ENCODE peak calls at places on chromosomes 2 and 18, in ten cellular contexts. C is body of pancreas; D is T-helper 9 cell; H is activated CD4-positive, alpha-beta T cell treated with anti-CD3 and anti-CD28 coated beads for 24 hours; T is HFFc6; O is progenitor cell of endocrine pancreas; P is GM20000; K is neuronal stem cell; V is stomach; N is T-helper 2 cell. J is an unnamed sample.

GRCh38 chr2:10966741-10967140 is 55.0 kb downstream of the KCNF1 start:
- DNase-seq in T (no peak), P (no peak), O (no peak), K (no peak), D (no peak), N (no peak), V (no peak), H (no peak), C (no peak), J (no peak)

GRCh38 chr18:49788327-49788908 is 24.9 kb downstream of the ACAA2 start:
- DNase-seq in V (no peak), N (no peak), O (no peak), H (no peak), C (no peak), P (peak; percentile 42), D (no peak), T (peak; percentile 10), K (no peak), J (no peak)

GRCh38 chr2:53233759-53234547 is 533.7 kb upstream of the CHAC2 start:
- DNase-seq in H (no peak), N (no peak), P (no peak), T (no peak), K (no peak), V (no peak), O (no peak), C (no peak), D (no peak), J (no peak)

GRCh38 chr2:147554708-147555107 is 290.1 kb upstream of the ACVR2A start:
- DNase-seq in T (no peak), V (no peak), H (no peak), C (peak; percentile 15), D (no peak), O (no peak), P (no peak), N (no peak), K (no peak), J (no peak)

GRCh38 chr2:233081232-233081730 is 21.1 kb downstream of the INPP5D start:
- DNase-seq in O (no peak), K (no peak), D (peak; percentile 41), V (no peak), C (no peak), N (no peak), T (no peak), P (no peak), H (no peak), J (peak; percentile 44)

GRCh38 chr18:53534695-53535094 is 689.8 kb downstream of the MBD2 start:
- DNase-seq in V (no peak), N (no peak), C (no peak), D (no peak), P (no peak), K (no peak), O (no peak), H (no peak), T (no peak), J (peak; percentile 71)

GRCh38 chr2:230677182-230677946 is 35.3 kb upstream of the CAB39 start:
- DNase-seq in O (no peak), T (peak; percentile 72), H (no peak), K (no peak), V (no peak), P (no peak), C (no peak), D (no peak), N (no peak), J (no peak)

GRCh38 chr2:16371751-16372150 is 293.9 kb downstream of the CYRIA start:
- DNase-seq in D (no peak), T (no peak), N (no peak), K (no peak), P (no peak), C (no peak), V (no peak), H (no peak), O (no peak), J (no peak)

GRCh38 chr2:8934338-8934737 is 69.1 kb downstream of the MBOAT2 start:
- DNase-seq in C (no peak), P (no peak), H (no peak), T (no peak), D (no peak), V (no peak), O (no peak), K (no peak), N (no peak), J (no peak)

J was measured in left lobe of liver.